ENCODE peak calls at places on chromosomes 1 and 21, in seven cellular contexts. N, Q, L, S, C, O and J are unnamed samples.

GRCh38 chr1:182684128-182684828 is at the start of gene RGS8:
- DNase-seq in N (no peak), Q (no peak), L (no peak), S (no peak), C (no peak), O (no peak), J (no peak)

GRCh38 chr1:219661464-219662092 is 48.7 kb upstream of the ZC3H11B start:
- DNase-seq in N (no peak), Q (no peak), L (no peak), S (no peak), C (peak; percentile 56), O (no peak), J (no peak)

GRCh38 chr1:179794146-179794545 is 51.1 kb downstream of the FAM163A start:
- DNase-seq in N (no peak), Q (no peak), L (no peak), S (no peak), C (no peak), O (no peak), J (no peak)

GRCh38 chr1:163709636-163710035 is 387.9 kb downstream of the NUF2 start:
- DNase-seq in N (no peak), Q (no peak), L (no peak), S (no peak), C (no peak), O (no peak), J (no peak)

GRCh38 chr1:182624582-182624981 is 20.4 kb upstream of the RGS16 start:
- DNase-seq in N (no peak), Q (no peak), L (no peak), S (no peak), C (no peak), O (no peak), J (no peak)

GRCh38 chr1:53982034-53982761 is 35.8 kb downstream of the LDLRAD1 start:
- DNase-seq in N (peak; percentile 40), Q (no peak), L (no peak), S (peak; percentile 70), C (no peak), O (no peak), J (peak; percentile 26)

GRCh38 chr21:38306833-38307232 is 50.0 kb downstream of the KCNJ15 start:
- DNase-seq in N (no peak), Q (peak; percentile 82), L (no peak), S (peak; percentile 73), C (no peak), O (no peak), J (no peak)

GRCh38 chr1:242139437-242139836 is 140.5 kb upstream of the MAP1LC3C start:
- DNase-seq in N (no peak), Q (no peak), L (no peak), S (no peak), C (no peak), O (no peak), J (no peak)

GRCh38 chr1:184483101-184483813 is 96.4 kb downstream of the C1orf21 start:
- DNase-seq in N (peak; percentile 72), Q (no peak), L (no peak), S (peak; percentile 73), C (no peak), O (no peak), J (peak; percentile 63)

GRCh38 chr1:8661185-8662110 is 156.0 kb downstream of the RERE start:
- DNase-seq in N (peak; percentile 46), Q (peak; percentile 95), L (peak; percentile 35), S (peak; percentile 95), C (no peak), O (no peak), J (peak; percentile 64)

GRCh38 chr1:18681423-18681835 is 50.8 kb downstream of the PAX7 start:
- DNase-seq in N (no peak), Q (peak; percentile 10), L (no peak), S (peak; percentile 35), C (peak; percentile 25), O (no peak), J (peak; percentile 5)

GRCh38 chr1:222106369-222106768 is 364.5 kb upstream of the DUSP10 start:
- DNase-seq in N (no peak), Q (no peak), L (no peak), S (no peak), C (no peak), O (no peak), J (no peak)

GRCh38 chr1:113488576-113489177 is 98.4 kb downstream of the MAGI3 start:
- DNase-seq in N (no peak), Q (no peak), L (no peak), S (no peak), C (no peak), O (no peak), J (no peak)

GRCh38 chr1:29235955-29236742 is at the start of gene PTPRU:
- DNase-seq in N (peak; percentile 85), Q (no peak), L (peak; percentile 90), S (peak; percentile 66), C (no peak), O (peak; percentile 66), J (peak; percentile 72)

GRCh38 chr1:243801378-243801777 is 48.7 kb downstream of the AKT3 start:
- DNase-seq in N (no peak), Q (no peak), L (no peak), S (no peak), C (no peak), O (no peak), J (no peak)

GRCh38 chr1:38009088-38009840 is 3.3 kb upstream of the UTP11 start:
- DNase-seq in N (no peak), Q (no peak), L (peak; percentile 65), S (peak; percentile 60), C (no peak), O (no peak), J (no peak)

GRCh38 chr1:224722838-224723237 is 106.7 kb downstream of the CNIH3 start:
- DNase-seq in N (no peak), Q (no peak), L (no peak), S (no peak), C (no peak), O (no peak), J (no peak)

GRCh38 chr1:208178091-208178529 is 66.1 kb downstream of the PLXNA2 start:
- DNase-seq in N (peak; percentile 68), Q (no peak), L (no peak), S (peak; percentile 24), C (peak; percentile 38), O (no peak), J (no peak)

GRCh38 chr1:156877433-156877832 is 16.1 kb upstream of the PEAR1 start:
- DNase-seq in N (no peak), Q (no peak), L (no peak), S (no peak), C (no peak), O (no peak), J (no peak)

GRCh38 chr1:59360170-59360569 is 63.3 kb downstream of the FGGY start:
- DNase-seq in N (peak; percentile 16), Q (no peak), L (no peak), S (peak; percentile 82), C (no peak), O (no peak), J (peak; percentile 85)

GRCh38 chr1:182595641-182596240 is 6.7 kb upstream of the RNASEL start:
- DNase-seq in N (peak; percentile 77), Q (no peak), L (peak; percentile 79), S (peak; percentile 63), C (peak; percentile 12), O (peak; percentile 40), J (peak; percentile 44)